ENCODE peak calls at places on chromosome 5, in six cellular contexts. N is heart left ventricle; K is lower lobe of right lung; G is naive thymus-derived CD4-positive, alpha-beta T cell; O is aorta; U is cardiac muscle cell. R is an unnamed sample.

GRCh38 chr5:59401637-59402036 is 491.9 kb downstream of the PDE4D start:
- DNase-seq in N (no peak), K (no peak), G (no peak), O (no peak), U (no peak), R (no peak)

GRCh38 chr5:102747386-102748166 is 7.5 kb upstream of the PAM start:
- DNase-seq in N (no peak), K (no peak), G (no peak), O (no peak), U (no peak), R (no peak)

GRCh38 chr5:96379862-96380261 is 53.2 kb downstream of the PCSK1 start:
- DNase-seq in N (no peak), K (no peak), G (no peak), O (no peak), U (no peak), R (no peak)

GRCh38 chr5:128155793-128156192 is 72.2 kb downstream of the SLC12A2 start:
- DNase-seq in N (no peak), K (no peak), G (no peak), O (no peak), U (peak; percentile 1), R (no peak)

GRCh38 chr5:135465391-135466122 is 13.4 kb upstream of the TIFAB start:
- DNase-seq in N (no peak), K (no peak), G (no peak), O (peak; percentile 50), U (no peak), R (no peak)

GRCh38 chr5:33148076-33148501 is 292.7 kb upstream of the TARS1 start:
- DNase-seq in N (peak; percentile 50), K (no peak), G (no peak), O (no peak), U (no peak), R (no peak)

GRCh38 chr5:37120270-37120669 is 128.9 kb downstream of the CPLANE1 start:
- DNase-seq in N (no peak), K (no peak), G (peak; percentile 10), O (no peak), U (no peak), R (no peak)

GRCh38 chr5:180090769-180091546 is 19.4 kb upstream of the RNF130 start:
- DNase-seq in N (no peak), K (no peak), G (no peak), O (no peak), U (peak; percentile 52), R (peak; percentile 70)

GRCh38 chr5:135308752-135309151 is 90.3 kb downstream of the MACROH2A1 start:
- DNase-seq in N (no peak), K (no peak), G (no peak), O (no peak), U (no peak), R (no peak)

GRCh38 chr5:57566914-57567313 is 84.3 kb upstream of the ACTBL2 start:
- DNase-seq in N (no peak), K (no peak), G (no peak), O (no peak), U (no peak), R (no peak)

GRCh38 chr5:155050384-155051019 is 36.9 kb downstream of the KIF4B start:
- DNase-seq in N (no peak), K (no peak), G (no peak), O (no peak), U (no peak), R (no peak)

GRCh38 chr5:142521706-142522105 is 164.2 kb downstream of the FGF1 start:
- DNase-seq in N (no peak), K (no peak), G (no peak), O (no peak), U (no peak), R (no peak)

GRCh38 chr5:149935431-149935901 is 9.1 kb downstream of the PDE6A start:
- DNase-seq in N (no peak), K (no peak), G (no peak), O (peak; percentile 79), U (no peak), R (no peak)

GRCh38 chr5:34535944-34536628 is 120.0 kb upstream of the RAI14 start:
- DNase-seq in N (no peak), K (no peak), G (no peak), O (no peak), U (no peak), R (peak; percentile 4)

GRCh38 chr5:68137451-68138190 is 77.9 kb upstream of the PIK3R1 start:
- DNase-seq in N (no peak), K (no peak), G (no peak), O (no peak), U (no peak), R (no peak)

GRCh38 chr5:34957857-34958690 is 28.7 kb downstream of the DNAJC21 start:
- DNase-seq in N (no peak), K (no peak), G (no peak), O (no peak), U (peak; percentile 37), R (peak; percentile 56)

GRCh38 chr5:5135957-5136676 is 4.0 kb upstream of the ADAMTS16 start:
- DNase-seq in N (no peak), K (no peak), G (no peak), O (no peak), U (no peak), R (no peak)

GRCh38 chr5:177338251-177339106 is 13.0 kb downstream of the LMAN2 start:
- DNase-seq in N (no peak), K (peak; percentile 34), G (no peak), O (no peak), U (no peak), R (no peak)

GRCh38 chr5:10416868-10417267 is 24.8 kb upstream of the ROPN1L start:
- DNase-seq in N (no peak), K (no peak), G (no peak), O (no peak), U (no peak), R (no peak)

GRCh38 chr5:172071244-172071875 is 64.9 kb upstream of the FBXW11 start:
- DNase-seq in N (no peak), K (no peak), G (no peak), O (no peak), U (no peak), R (no peak)

GRCh38 chr5:120449501-120449900 is 14.6 kb upstream of the PRR16 start:
- DNase-seq in N (no peak), K (no peak), G (no peak), O (no peak), U (no peak), R (no peak)

GRCh38 chr5:134738963-134739661 is 764 bp downstream of the CAMLG start:
- DNase-seq in N (no peak), K (no peak), G (peak; percentile 36), O (no peak), U (peak; percentile 35), R (peak; percentile 47)

GRCh38 chr5:148421661-148422060 is 37.9 kb downstream of the FBXO38 start:
- DNase-seq in N (no peak), K (no peak), G (no peak), O (no peak), U (no peak), R (no peak)

GRCh38 chr5:94830520-94830919 is 212.1 kb downstream of the SLF1 start:
- DNase-seq in N (no peak), K (no peak), G (no peak), O (no peak), U (peak; percentile 6), R (peak; percentile 30)

DNA sequence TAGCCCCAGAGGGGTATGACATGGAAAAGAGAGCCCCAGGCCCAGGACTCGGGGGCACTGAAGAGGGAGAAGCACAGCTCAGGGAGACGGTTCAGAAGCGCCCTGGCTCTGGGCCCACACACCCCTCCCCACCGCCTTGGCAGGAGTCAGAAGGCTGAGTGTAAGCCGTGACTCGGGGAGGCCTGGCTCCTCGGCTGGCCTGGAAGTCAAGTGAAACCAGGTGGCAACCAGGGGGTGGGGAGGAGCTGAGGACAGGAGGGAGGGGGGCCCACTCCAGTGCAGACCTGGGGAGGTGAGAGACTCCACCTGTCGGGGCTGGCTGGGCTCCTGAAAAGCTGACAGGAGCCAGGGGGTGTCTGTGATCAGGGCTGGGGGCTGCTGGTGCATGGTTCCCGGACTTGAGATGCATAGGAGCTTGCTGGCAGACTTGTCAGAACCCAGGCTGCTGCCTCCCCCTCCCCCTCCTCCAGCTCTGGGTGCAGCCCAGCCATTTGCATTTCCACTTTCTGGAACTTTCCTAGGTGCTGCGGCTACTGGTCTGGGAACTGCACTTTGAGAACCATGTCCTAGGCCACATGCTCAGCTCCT is 150.2 kb upstream of the PHYKPL start:
- DNase-seq in N (no peak), K (no peak), G (no peak), O (peak; percentile 39), U (no peak), R (no peak)
- H3K4me3 ChIP-seq in N (no peak overlapping the region), K (no peak overlapping the region), G (no peak overlapping the region), O (no peak overlapping the region), U (no peak overlapping the region), R (no peak overlapping the region)

GRCh38 chr5:133222979-133223378 is 171.2 kb downstream of the HSPA4 start:
- DNase-seq in N (no peak), K (no peak), G (no peak), O (no peak), U (peak; percentile 22), R (no peak)

GRCh38 chr5:133222521-133222920 is 170.7 kb downstream of the HSPA4 start:
- DNase-seq in N (no peak), K (no peak), G (no peak), O (no peak), U (no peak), R (no peak)

GRCh38 chr5:133222040-133222439 is 170.2 kb downstream of the HSPA4 start:
- DNase-seq in N (no peak), K (no peak), G (no peak), O (no peak), U (no peak), R (no peak)

GRCh38 chr5:133219296-133219695 is 167.5 kb downstream of the HSPA4 start:
- DNase-seq in N (no peak), K (no peak), G (no peak), O (no peak), U (no peak), R (no peak)

GRCh38 chr5:133220851-133221674 is 169.2 kb downstream of the HSPA4 start:
- DNase-seq in N (no peak), K (no peak), G (no peak), O (no peak), U (no peak), R (no peak)
- H3K4me1 ChIP-seq in N (no peaks in the 10 kb centered on the region), K (peaks cover 10% of the 10 kb centered on the region), G (no peaks in the 10 kb centered on the region), O (no peaks in the 10 kb centered on the region), U (peaks cover 6% of the 10 kb centered on the region), R (no peaks in the 10 kb centered on the region)

DNA sequence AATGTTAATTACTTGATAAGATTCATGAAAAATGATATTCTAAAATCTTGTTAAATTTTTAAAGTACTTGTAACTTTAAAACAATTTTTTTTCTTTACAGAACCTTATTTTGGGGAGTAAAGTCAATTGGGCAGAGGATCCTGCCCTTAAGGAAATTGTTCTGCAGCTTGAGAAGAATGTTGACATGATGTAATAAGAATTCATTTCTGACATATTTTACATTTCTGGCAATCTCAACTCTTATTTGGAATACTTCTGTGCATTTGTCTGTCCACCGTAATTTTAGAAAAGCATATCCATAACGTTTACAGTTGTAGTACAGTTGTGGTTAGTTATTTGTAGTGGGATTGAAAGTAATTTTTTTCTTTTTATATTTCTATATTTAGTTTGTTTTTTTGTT is 20.2 kb downstream of the CENPH start:
- DNase-seq in N (no peak), K (no peak), G (no peak), O (no peak), U (no peak), R (no peak)
- H3K36me3 ChIP-seq in N (no peaks in the 10 kb centered on the region), K (no peaks in the 10 kb centered on the region), G (no peaks in the 10 kb centered on the region), O (no peaks in the 10 kb centered on the region), U (no peaks in the 10 kb centered on the region), R (peaks cover 43% of the 10 kb centered on the region)

DNA sequence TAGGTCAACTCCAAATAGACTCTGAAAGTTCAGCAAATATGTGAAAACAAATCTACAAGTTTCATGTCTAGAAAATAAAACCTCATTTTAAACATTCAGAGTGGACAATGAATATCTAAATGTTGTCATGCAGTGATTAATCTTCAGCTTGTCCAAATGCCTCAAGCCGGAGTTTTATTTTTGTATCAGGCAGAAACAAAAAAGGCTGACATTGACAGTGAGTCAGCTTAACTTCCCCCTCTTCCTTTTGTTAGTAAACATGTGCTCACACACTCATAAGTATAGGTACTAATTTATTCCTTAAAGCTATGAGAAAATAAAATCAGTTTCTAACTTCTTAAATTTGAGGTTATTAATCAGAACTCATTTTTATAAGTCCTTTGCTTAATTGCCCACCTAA is 467.9 kb upstream of the DAB2 start:
- DNase-seq in N (no peak), K (no peak), G (no peak), O (no peak), U (no peak), R (no peak)
- H3K4me3 ChIP-seq in N (no peak overlapping the region), K (no peak overlapping the region), G (no peak overlapping the region), O (no peak overlapping the region), U (no peak overlapping the region), R (no peak overlapping the region)